ENCODE peak calls at places on chromosomes 2 and 18, in eight cellular contexts. I is activated T-cell treated with anti-CD3 and anti-CD28 coated beads, Interleukin-2, amount 50 U/mL, for 72 hours; H is stimulated activated CD4-positive, alpha-beta T cell treated with anti-CD3 and anti-CD28 coated beads, Interleukin-12 subunit alpha, Interleukin-12 subunit beta, amount 100 ng/mL, for 24 hours; F is HEK293T; X is NCI-H2081; C is B cell; S is activated CD4-positive, alpha-beta T cell treated with anti-CD3 and anti-CD28 coated beads, Interleukin-2, amount 10 ng/mL, durations not matched to agents 7 days and 5 days; G is left colon. Y is an unnamed sample.

GRCh38 chr2:148900350-148900749 is 25.3 kb downstream of the KIF5C start:
- DNase-seq in H (no peak), X (peak; percentile 97), C (no peak), I (no peak), F (no peak), G (no peak), S (no peak), Y (no peak)

GRCh38 chr18:31533236-31533635 is 35.3 kb downstream of the DSG2 start:
- DNase-seq in I (no peak), C (no peak), G (no peak), H (no peak), F (no peak), X (no peak), S (no peak), Y (no peak)

GRCh38 chr2:224286923-224287322 is 115.0 kb downstream of the FAM124B start:
- DNase-seq in H (no peak), G (no peak), S (no peak), I (no peak), C (no peak), F (peak; percentile 25), X (no peak), Y (no peak)

GRCh38 chr2:235263205-235264120 is 230.4 kb upstream of the AGAP1 start:
- DNase-seq in I (no peak), H (no peak), C (no peak), S (no peak), F (peak; percentile 40), X (no peak), G (peak; percentile 75), Y (peak; percentile 80)

GRCh38 chr2:241029599-241030332 is 31.3 kb downstream of the SNED1 start:
- DNase-seq in S (no peak), H (no peak), C (no peak), G (no peak), F (no peak), I (no peak), X (no peak), Y (no peak)

GRCh38 chr18:12315911-12316310 is 7.9 kb downstream of the TUBB6 start:
- DNase-seq in H (no peak), G (no peak), S (no peak), I (no peak), C (no peak), X (no peak), F (no peak), Y (no peak)

GRCh38 chr2:125427721-125428315 is 1228.1 kb upstream of the GYPC start:
- DNase-seq in G (no peak), I (no peak), F (no peak), S (no peak), X (no peak), C (no peak), H (no peak), Y (no peak)

GRCh38 chr2:70939847-70940580 is 4.3 kb downstream of the ATP6V1B1 start:
- DNase-seq in I (no peak), G (no peak), S (no peak), C (no peak), F (no peak), X (no peak), H (no peak), Y (no peak)

GRCh38 chr18:79599503-79599931 is 80.1 kb upstream of the CTDP1 start:
- DNase-seq in I (no peak), H (no peak), X (no peak), C (no peak), G (peak; percentile 8), S (no peak), F (no peak), Y (no peak)

GRCh38 chr2:45458909-45459563 is 152.0 kb downstream of the SRBD1 start:
- DNase-seq in C (no peak), G (peak; percentile 33), X (peak; percentile 43), S (no peak), I (no peak), H (no peak), F (no peak), Y (peak; percentile 40)